ENCODE peak calls at places on chromosome 1, in eight cellular contexts. U is IMR-90, W is osteoblast, S is cardiac muscle cell, Y is fibroblast of the aortic adventitia, E is WTC11, H is body of pancreas, A is A549. O is an unnamed sample.

GRCh38 chr1:63917571-63918394 is 144.0 kb downstream of the ROR1 start:
- DNase-seq in U (peak), W (no peak), Y (no peak), S (no peak), E (peak), H (no peak), A (no peak), O (no peak)

GRCh38 chr1:33181038-33181861 is 593 bp downstream of the TRIM62 start:
- DNase-seq in A (peak), U (peak), H (peak), W (peak), S (peak), E (peak), Y (peak), O (peak)

GRCh38 chr1:230376296-230376695 is 49.8 kb downstream of the PGBD5 start:
- DNase-seq in U (no peak), S (no peak), W (no peak), H (no peak), Y (no peak), E (no peak), A (no peak), O (no peak)

GRCh38 chr1:200776949-200777348 is 38.3 kb downstream of the CAMSAP2 start:
- DNase-seq in S (no peak), W (no peak), Y (no peak), A (no peak), E (no peak), U (peak), H (no peak), O (no peak)

GRCh38 chr1:41641941-41642527 is 157.6 kb upstream of the EDN2 start:
- DNase-seq in W (no peak), U (no peak), A (no peak), H (no peak), S (no peak), Y (no peak), E (no peak), O (no peak)

GRCh38 chr1:108482708-108483107 is 32.6 kb downstream of the NBPF6 start:
- DNase-seq in W (no peak), Y (no peak), H (no peak), E (no peak), S (no peak), U (no peak), A (no peak), O (no peak)

GRCh38 chr1:66372522-66373071 is 161.4 kb upstream of the SGIP1 start:
- DNase-seq in A (no peak), W (no peak), Y (no peak), U (no peak), H (no peak), S (no peak), E (no peak), O (no peak)

GRCh38 chr1:176119549-176119948 is 87.5 kb downstream of the COP1 start:
- DNase-seq in H (no peak), A (peak), U (peak), W (no peak), E (no peak), Y (peak), S (no peak), O (no peak)

GRCh38 chr1:11098931-11099309 is 749 bp downstream of the EXOSC10 start:
- DNase-seq in U (no peak), E (no peak), Y (no peak), W (no peak), A (no peak), H (no peak), S (no peak), O (no peak)

GRCh38 chr1:218456449-218456848 is 111.3 kb downstream of the TGFB2 start:
- DNase-seq in H (no peak), E (no peak), A (no peak), S (no peak), U (no peak), W (no peak), Y (no peak), O (no peak)

GRCh38 chr1:55065649-55066048 is 26.3 kb downstream of the PCSK9 start:
- DNase-seq in W (no peak), Y (no peak), U (no peak), E (no peak), H (no peak), S (no peak), A (no peak), O (no peak)

GRCh38 chr1:19273106-19273843 is 15.3 kb downstream of the AKR7A3 start:
- DNase-seq in E (no peak), U (no peak), A (no peak), H (peak), Y (no peak), W (peak), S (no peak), O (no peak)

GRCh38 chr1:186487163-186487562 is 26.2 kb upstream of the PDC start:
- DNase-seq in U (peak), A (no peak), S (no peak), E (no peak), H (no peak), Y (no peak), W (no peak), O (peak)

DNA sequence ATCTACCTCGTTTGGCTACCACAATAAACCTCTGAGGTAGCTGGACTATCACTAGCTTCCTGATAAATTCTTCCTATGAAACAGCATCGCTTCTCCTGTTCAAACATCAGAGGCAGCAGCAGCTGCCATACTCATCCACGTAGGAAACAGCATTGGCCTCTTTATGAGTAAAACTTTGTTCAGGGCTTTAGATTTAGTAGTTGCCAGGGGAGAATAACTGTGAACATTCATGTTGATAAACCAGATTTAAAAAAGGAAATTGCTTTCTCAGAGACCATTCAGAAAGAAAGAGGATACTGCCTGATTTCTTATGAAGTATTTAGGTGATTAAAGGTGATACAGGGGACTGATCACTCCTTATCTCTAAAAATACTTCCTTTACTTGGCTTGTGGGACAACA is 7.2 kb downstream of the CEP170 start:
- DNase-seq in A (no peak), E (no peak), H (no peak), W (no peak), U (no peak), S (no peak), Y (no peak), O (no peak)
- TF ChIP-seq CTCF in A (no peak), E (no peak), H (no peak), W (no peak), U (no peak), S (no peak), Y (no peak), O (no peak)

DNA sequence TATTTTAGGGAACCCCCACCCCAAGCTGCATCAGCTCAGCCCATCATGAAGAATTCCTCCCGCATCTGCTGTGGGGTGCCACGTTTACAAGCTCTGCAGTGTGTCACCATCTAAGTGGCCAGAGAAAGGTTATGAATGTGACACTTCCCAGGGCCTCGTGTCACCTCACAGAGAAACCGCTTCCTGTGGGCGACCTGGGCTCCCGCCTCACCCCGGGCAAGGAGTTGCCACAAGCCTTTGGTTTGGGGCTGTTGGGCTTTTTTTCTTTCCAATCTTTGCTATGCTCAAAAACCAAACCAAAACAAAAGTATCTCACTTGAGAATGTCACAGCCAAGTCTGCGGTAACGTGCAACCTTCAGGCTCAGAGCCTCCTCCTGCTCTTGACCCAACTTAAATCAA is 82.1 kb upstream of the ARHGEF16 start:
- DNase-seq in U (no peak), E (no peak), A (no peak), S (no peak), W (no peak), H (no peak), Y (no peak), O (no peak)
- TF ChIP-seq CTCF in U (no peak), E (no peak), A (no peak), S (no peak), W (no peak), H (no peak), Y (no peak), O (no peak)

GRCh38 chr1:206608108-206608698 is 4.1 kb downstream of the EIF2D start:
- DNase-seq in W (no peak), A (peak), Y (peak), H (peak), U (peak), S (peak), E (peak), O (peak)

GRCh38 chr1:206612129-206612876 is at the start of gene EIF2D:
- DNase-seq in U (peak), S (peak), Y (peak), H (peak), A (peak), E (peak), W (peak), O (peak)

GRCh38 chr1:206609229-206609991 is 2.9 kb downstream of the EIF2D start:
- DNase-seq in A (no peak), Y (no peak), U (no peak), E (no peak), H (no peak), W (no peak), S (no peak), O (no peak)

GRCh38 chr1:206604861-206605260 is 7.4 kb downstream of the EIF2D start:
- DNase-seq in S (no peak), H (no peak), W (no peak), A (no peak), Y (no peak), U (no peak), E (no peak), O (no peak)

DNA sequence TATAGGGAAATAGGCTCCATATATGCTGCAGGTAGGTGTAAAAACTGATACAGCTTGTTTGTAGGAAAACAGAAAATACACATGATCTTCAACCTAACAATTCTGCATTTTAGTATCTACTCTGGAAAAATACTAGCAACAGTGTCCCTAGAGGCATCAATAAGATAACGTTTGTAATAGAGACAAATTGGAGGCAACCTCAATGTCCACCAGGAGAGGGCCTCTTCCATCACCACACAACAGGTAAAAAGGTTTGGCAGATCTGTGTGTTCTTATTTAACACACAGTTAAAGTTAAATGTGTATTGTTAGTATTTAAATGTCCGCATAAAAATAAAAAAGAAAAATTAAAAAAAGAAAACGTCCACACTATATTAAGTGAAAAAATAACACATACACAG is 5.4 kb downstream of the EIF2D start:
- DNase-seq in A (peak), H (no peak), S (no peak), E (no peak), W (no peak), U (peak), Y (peak), O (no peak)
- TF ChIP-seq CTCF in A (peak), H (peak), S (peak), E (peak), W (peak), U (peak), Y (peak), O (peak)

GRCh38 chr1:234659538-234659937 is 49.6 kb upstream of the IRF2BP2 start:
- DNase-seq in S (no peak), A (peak), E (no peak), Y (peak), W (peak), H (no peak), U (peak), O (peak)

GRCh38 chr1:234658143-234658542 is 48.2 kb upstream of the IRF2BP2 start:
- DNase-seq in E (no peak), W (no peak), H (peak), A (no peak), Y (peak), S (no peak), U (peak), O (peak)

GRCh38 chr1:234655328-234656069 is 45.5 kb upstream of the IRF2BP2 start:
- DNase-seq in W (no peak), S (no peak), H (no peak), Y (no peak), U (no peak), E (no peak), A (no peak), O (no peak)

GRCh38 chr1:234656070-234656875 is 46.3 kb upstream of the IRF2BP2 start:
- DNase-seq in E (no peak), Y (no peak), H (no peak), S (no peak), A (no peak), U (peak), W (peak), O (no peak)

GRCh38 chr1:234656981-234657651 is 47.1 kb upstream of the IRF2BP2 start:
- DNase-seq in S (no peak), Y (peak), H (peak), E (no peak), W (peak), U (peak), A (peak), O (peak)
- TF ChIP-seq CTCF in S (no peak), Y (peak), H (no peak), E (no peak), W (peak), U (no peak), A (no peak), O (no peak)

GRCh38 chr1:203427451-203427850 is 48.2 kb upstream of the PRELP start:
- DNase-seq in A (no peak), W (no peak), H (no peak), U (no peak), Y (no peak), E (no peak), S (no peak), O (no peak)

GRCh38 chr1:203426870-203427269 is 48.7 kb upstream of the PRELP start:
- DNase-seq in W (no peak), A (no peak), H (no peak), E (no peak), U (no peak), Y (no peak), S (no peak), O (no peak)

GRCh38 chr1:203425668-203425999 is 50.0 kb upstream of the PRELP start:
- DNase-seq in Y (peak), U (peak), A (no peak), S (no peak), H (no peak), E (no peak), W (no peak), O (peak)

GRCh38 chr1:203426349-203426748 is 49.3 kb upstream of the PRELP start:
- DNase-seq in W (no peak), S (no peak), E (no peak), H (no peak), Y (no peak), A (no peak), U (no peak), O (no peak)

DNA sequence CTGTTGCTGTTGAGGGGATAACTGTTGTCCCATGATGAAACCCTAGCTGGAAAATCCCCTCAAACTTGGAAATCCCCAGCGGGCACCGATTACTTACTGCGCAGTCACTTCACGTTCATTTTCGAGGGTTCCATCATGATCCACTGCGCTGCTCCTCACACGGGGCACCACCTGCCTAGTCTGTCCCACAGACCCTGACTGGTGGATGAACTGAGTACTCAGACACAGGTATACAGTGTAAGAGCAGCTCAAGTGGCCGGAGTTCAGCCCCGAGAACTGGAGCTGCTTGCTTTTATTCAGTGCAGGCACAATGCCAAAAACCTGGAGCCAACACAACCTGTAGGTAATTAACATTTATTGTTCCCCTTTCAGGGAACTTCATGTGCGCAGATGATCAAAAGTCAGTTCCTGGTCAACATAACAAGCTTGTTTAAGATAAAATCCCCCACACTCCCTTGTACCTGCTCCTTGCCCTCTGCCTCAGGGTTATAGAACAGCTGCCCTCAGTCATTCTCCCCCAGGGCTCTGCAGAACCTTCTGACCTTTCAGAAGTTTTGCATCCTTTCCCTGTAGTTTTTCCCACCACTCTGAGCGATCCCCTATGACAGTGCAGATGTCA is 46.5 kb upstream of the PRELP start:
- DNase-seq in W (no peak), E (no peak), S (peak), U (no peak), Y (no peak), A (no peak), H (peak), O (no peak)
- TF ChIP-seq CTCF in W (no peak), E (no peak), S (no peak), U (no peak), Y (no peak), A (no peak), H (no peak), O (no peak)

DNA sequence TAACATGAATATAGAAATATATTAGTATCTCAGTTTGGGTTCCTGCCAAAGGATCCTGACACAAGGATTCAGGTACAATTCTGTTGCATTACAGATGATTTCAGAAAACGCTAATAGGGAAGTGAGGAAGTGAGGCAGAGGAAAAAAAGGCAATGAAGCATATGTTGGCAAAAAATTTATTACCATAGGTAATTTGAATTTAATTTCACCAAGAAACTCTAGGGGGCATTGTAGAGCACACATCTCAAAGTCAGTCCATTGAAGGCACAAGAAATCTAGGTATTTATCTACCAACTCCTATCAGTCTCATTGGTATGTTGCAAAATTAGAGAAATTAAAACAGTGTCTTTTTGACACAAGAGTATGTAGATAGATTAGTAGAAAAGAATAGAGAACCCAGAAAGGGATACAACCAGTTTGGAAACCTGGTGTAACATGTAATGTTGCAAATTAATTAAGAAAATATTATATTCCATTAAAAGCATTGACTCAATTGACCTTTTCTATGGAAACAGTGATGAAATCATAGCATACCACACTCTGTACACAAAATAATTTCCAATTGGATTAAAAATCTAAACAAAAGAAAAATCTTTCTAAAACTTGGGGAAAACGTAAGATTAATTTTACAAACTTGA is 104.9 kb upstream of the SNX7 start:
- DNase-seq in W (no peak), S (peak), H (no peak), E (no peak), A (peak), Y (peak), U (peak), O (peak)
- TF ChIP-seq CTCF in W (peak), S (peak), H (peak), E (peak), A (no peak), Y (peak), U (peak), O (peak)